ENCODE peak calls at places on chromosome 11, in four cellular contexts. H, W, I and L are unnamed samples.

GRCh38 chr11:3995307-3995706 is 99.3 kb upstream of the RRM1 start:
- DNase-seq in H (no peak), W (no peak), I (no peak), L (no peak)

GRCh38 chr11:88103337-88104206 is 71.7 kb downstream of the RAB38 start:
- DNase-seq in W (peak), H (peak), I (no peak), L (no peak)

GRCh38 chr11:112196519-112197087 is 21.3 kb downstream of the BCO2 start:
- DNase-seq in H (no peak), W (no peak), I (no peak), L (no peak)

GRCh38 chr11:95542868-95543551 is 246.6 kb downstream of the FAM76B start:
- DNase-seq in W (no peak), I (no peak), H (no peak), L (no peak)

GRCh38 chr11:22079133-22079847 is 113.6 kb upstream of the ANO5 start:
- DNase-seq in W (no peak), H (no peak), I (no peak), L (no peak)

GRCh38 chr11:119779195-119780071 is 50.4 kb upstream of the NECTIN1 start:
- DNase-seq in I (no peak), H (no peak), W (no peak), L (no peak)

GRCh38 chr11:130727715-130728114 is 188.6 kb downstream of the SNX19 start:
- DNase-seq in W (no peak), I (no peak), H (peak), L (no peak)

GRCh38 chr11:44910591-44910990 is 40.1 kb downstream of the TP53I11 start:
- DNase-seq in W (no peak), H (no peak), I (no peak), L (no peak)

GRCh38 chr11:123125169-123125568 is 63.2 kb upstream of the HSPA8 start:
- DNase-seq in W (no peak), H (no peak), I (no peak), L (no peak)

GRCh38 chr11:29963068-29963467 is 53.8 kb downstream of the KCNA4 start:
- DNase-seq in W (no peak), H (no peak), I (no peak), L (no peak)

GRCh38 chr11:665707-666281 is 28.7 kb downstream of the DRD4 start:
- DNase-seq in I (no peak), H (peak), W (no peak), L (no peak)

GRCh38 chr11:65501530-65502273 is 2.9 kb downstream of the MALAT1 start:
- DNase-seq in H (peak), I (no peak), W (no peak), L (no peak)

GRCh38 chr11:1453611-1454386 is 32.8 kb downstream of the MOB2 start:
- DNase-seq in I (peak), W (no peak), H (no peak), L (no peak)

GRCh38 chr11:80593981-80594380 is 1153.2 kb upstream of the TENM4 start:
- DNase-seq in H (peak), I (no peak), W (no peak), L (no peak)

GRCh38 chr11:113241190-113242051 is 73.0 kb upstream of the TTC12 start:
- DNase-seq in H (peak), W (no peak), I (no peak), L (no peak)

GRCh38 chr11:20599424-20600346 is at the start of gene SLC6A5:
- DNase-seq in I (peak), W (no peak), H (peak), L (no peak)

GRCh38 chr11:110777765-110778164 is 65.5 kb upstream of the ARHGAP20 start:
- DNase-seq in H (peak), I (no peak), W (no peak), L (no peak)

GRCh38 chr11:119607726-119608125 is 121.3 kb downstream of the NECTIN1 start:
- DNase-seq in W (no peak), I (no peak), H (no peak), L (no peak)

GRCh38 chr11:118017631-118018315 is 31.6 kb downstream of the IL10RA start:
- DNase-seq in H (no peak), I (no peak), W (no peak), L (no peak)

GRCh38 chr11:130301002-130301401 is 13.7 kb downstream of the ZBTB44 start:
- DNase-seq in W (no peak), H (no peak), I (no peak), L (no peak)

GRCh38 chr11:67505605-67506396 is 638 bp upstream of the PITPNM1 start:
- DNase-seq in H (peak), W (peak), I (peak), L (peak)

GRCh38 chr11:57641426-57641825 is 8.3 kb downstream of the YPEL4 start:
- DNase-seq in H (peak), I (no peak), W (no peak), L (no peak)

GRCh38 chr11:57202282-57202681 is 20.5 kb downstream of the LRRC55 start:
- DNase-seq in W (no peak), I (no peak), H (no peak), L (no peak)

GRCh38 chr11:7520011-7520942 is 6.5 kb downstream of the PPFIBP2 start:
- DNase-seq in W (no peak), H (no peak), I (no peak), L (no peak)

GRCh38 chr11:117815262-117815803 is 9.2 kb downstream of the FXYD2 start:
- DNase-seq in W (peak), H (no peak), I (peak), L (no peak)

GRCh38 chr11:97772696-97773095 is 1248.1 kb upstream of the CNTN5 start:
- DNase-seq in H (no peak), I (no peak), W (no peak), L (no peak)

GRCh38 chr11:93288079-93288478 is 42.5 kb upstream of the DEUP1 start:
- DNase-seq in W (no peak), I (no peak), H (no peak), L (no peak)